ENCODE peak calls at places on chromosome 2, in nine cellular contexts. One of them, this sample, is unnamed.
A peak's percentile ranks its signal among the peaks of the same experiment; 100 is the strongest.

GRCh38 chr2:12479042-12479601 is 237.6 kb upstream of the TRIB2 start:
- DNase-seq in HCT116: no peak
- DNase-seq in left lung: no peak
- DNase-seq in GM06990: no peak
- DNase-seq in brain microvascular endothelial cell: no peak
- DNase-seq in cardiac fibroblast: peak; percentile 61
- DNase-seq in neural progenitor cell: no peak
- DNase-seq in BJ: no peak
- DNase-seq in heart right ventricle: no peak
- DNase-seq in this sample: no peak

GRCh38 chr2:20641123-20641985 is 9.5 kb downstream of the HS1BP3 start:
- DNase-seq in BJ: no peak
- DNase-seq in heart right ventricle: no peak
- DNase-seq in left lung: no peak
- DNase-seq in HCT116: no peak
- DNase-seq in neural progenitor cell: no peak
- DNase-seq in cardiac fibroblast: peak; percentile 90
- DNase-seq in GM06990: no peak
- DNase-seq in brain microvascular endothelial cell: peak; percentile 81
- DNase-seq in this sample: peak; percentile 35

GRCh38 chr2:49843314-49843713 is 689.0 kb upstream of the FSHR start:
- DNase-seq in BJ: no peak
- DNase-seq in heart right ventricle: no peak
- DNase-seq in neural progenitor cell: no peak
- DNase-seq in left lung: no peak
- DNase-seq in brain microvascular endothelial cell: no peak
- DNase-seq in GM06990: no peak
- DNase-seq in cardiac fibroblast: no peak
- DNase-seq in HCT116: no peak
- DNase-seq in this sample: no peak

GRCh38 chr2:240024766-240025165 is 376 bp downstream of the NDUFA10 start:
- DNase-seq in GM06990: no peak
- DNase-seq in BJ: no peak
- DNase-seq in neural progenitor cell: peak; percentile 26
- DNase-seq in left lung: no peak
- DNase-seq in cardiac fibroblast: peak; percentile 3
- DNase-seq in brain microvascular endothelial cell: no peak
- DNase-seq in heart right ventricle: no peak
- DNase-seq in HCT116: no peak
- DNase-seq in this sample: peak; percentile 7

GRCh38 chr2:12131975-12132374 is 385.5 kb downstream of the LPIN1 start:
- DNase-seq in neural progenitor cell: no peak
- DNase-seq in left lung: no peak
- DNase-seq in HCT116: no peak
- DNase-seq in cardiac fibroblast: peak; percentile 70
- DNase-seq in heart right ventricle: no peak
- DNase-seq in GM06990: no peak
- DNase-seq in brain microvascular endothelial cell: peak; percentile 36
- DNase-seq in BJ: peak; percentile 17
- DNase-seq in this sample: peak; percentile 76

GRCh38 chr2:160561551-160562280 is 68.1 kb upstream of the RBMS1 start:
- DNase-seq in GM06990: no peak
- DNase-seq in HCT116: no peak
- DNase-seq in neural progenitor cell: no peak
- DNase-seq in BJ: no peak
- DNase-seq in heart right ventricle: no peak
- DNase-seq in cardiac fibroblast: peak; percentile 74
- DNase-seq in left lung: no peak
- DNase-seq in brain microvascular endothelial cell: no peak
- DNase-seq in this sample: peak; percentile 45

GRCh38 chr2:203683932-203684556 is 22.4 kb upstream of the CD28 start:
- DNase-seq in cardiac fibroblast: peak; percentile 98
- DNase-seq in GM06990: peak; percentile 33
- DNase-seq in heart right ventricle: no peak
- DNase-seq in neural progenitor cell: no peak
- DNase-seq in HCT116: no peak
- DNase-seq in BJ: no peak
- DNase-seq in brain microvascular endothelial cell: peak; percentile 93
- DNase-seq in left lung: no peak
- DNase-seq in this sample: peak; percentile 68

GRCh38 chr2:132881540-132881939 is 211.5 kb upstream of the LYPD1 start:
- DNase-seq in BJ: no peak
- DNase-seq in heart right ventricle: no peak
- DNase-seq in GM06990: no peak
- DNase-seq in brain microvascular endothelial cell: no peak
- DNase-seq in HCT116: no peak
- DNase-seq in neural progenitor cell: no peak
- DNase-seq in cardiac fibroblast: no peak
- DNase-seq in left lung: no peak
- DNase-seq in this sample: no peak

GRCh38 chr2:45114221-45114955 is 105.1 kb upstream of the SIX2 start:
- DNase-seq in GM06990: no peak
- DNase-seq in heart right ventricle: no peak
- DNase-seq in HCT116: no peak
- DNase-seq in left lung: no peak
- DNase-seq in brain microvascular endothelial cell: no peak
- DNase-seq in BJ: no peak
- DNase-seq in cardiac fibroblast: no peak
- DNase-seq in neural progenitor cell: no peak
- DNase-seq in this sample: no peak

GRCh38 chr2:3091696-3092095 is 285.9 kb downstream of the EIPR1 start:
- DNase-seq in left lung: no peak
- DNase-seq in brain microvascular endothelial cell: no peak
- DNase-seq in HCT116: no peak
- DNase-seq in GM06990: no peak
- DNase-seq in heart right ventricle: no peak
- DNase-seq in neural progenitor cell: no peak
- DNase-seq in cardiac fibroblast: no peak
- DNase-seq in BJ: no peak
- DNase-seq in this sample: no peak

GRCh38 chr2:216343221-216343985 is 28.9 kb downstream of the MARCHF4 start:
- DNase-seq in heart right ventricle: no peak
- DNase-seq in cardiac fibroblast: no peak
- DNase-seq in brain microvascular endothelial cell: peak; percentile 32
- DNase-seq in left lung: no peak
- DNase-seq in GM06990: no peak
- DNase-seq in neural progenitor cell: no peak
- DNase-seq in HCT116: no peak
- DNase-seq in BJ: no peak
- DNase-seq in this sample: peak; percentile 32

GRCh38 chr2:216346781-216347180 is 25.5 kb downstream of the MARCHF4 start:
- DNase-seq in neural progenitor cell: no peak
- DNase-seq in cardiac fibroblast: no peak
- DNase-seq in heart right ventricle: no peak
- DNase-seq in GM06990: no peak
- DNase-seq in BJ: no peak
- DNase-seq in brain microvascular endothelial cell: no peak
- DNase-seq in HCT116: no peak
- DNase-seq in left lung: no peak
- DNase-seq in this sample: no peak

GRCh38 chr2:216344958-216345315 is 27.3 kb downstream of the MARCHF4 start:
- DNase-seq in neural progenitor cell: no peak
- DNase-seq in left lung: no peak
- DNase-seq in heart right ventricle: no peak
- DNase-seq in brain microvascular endothelial cell: no peak
- DNase-seq in cardiac fibroblast: no peak
- DNase-seq in GM06990: no peak
- DNase-seq in HCT116: no peak
- DNase-seq in BJ: peak; percentile 28
- DNase-seq in this sample: no peak

GRCh38 chr2:216345846-216346245 is 26.4 kb downstream of the MARCHF4 start:
- DNase-seq in BJ: no peak
- DNase-seq in brain microvascular endothelial cell: peak; percentile 37
- DNase-seq in cardiac fibroblast: peak; percentile 38
- DNase-seq in HCT116: no peak
- DNase-seq in neural progenitor cell: no peak
- DNase-seq in left lung: no peak
- DNase-seq in heart right ventricle: no peak
- DNase-seq in GM06990: no peak
- DNase-seq in this sample: no peak

DNA sequence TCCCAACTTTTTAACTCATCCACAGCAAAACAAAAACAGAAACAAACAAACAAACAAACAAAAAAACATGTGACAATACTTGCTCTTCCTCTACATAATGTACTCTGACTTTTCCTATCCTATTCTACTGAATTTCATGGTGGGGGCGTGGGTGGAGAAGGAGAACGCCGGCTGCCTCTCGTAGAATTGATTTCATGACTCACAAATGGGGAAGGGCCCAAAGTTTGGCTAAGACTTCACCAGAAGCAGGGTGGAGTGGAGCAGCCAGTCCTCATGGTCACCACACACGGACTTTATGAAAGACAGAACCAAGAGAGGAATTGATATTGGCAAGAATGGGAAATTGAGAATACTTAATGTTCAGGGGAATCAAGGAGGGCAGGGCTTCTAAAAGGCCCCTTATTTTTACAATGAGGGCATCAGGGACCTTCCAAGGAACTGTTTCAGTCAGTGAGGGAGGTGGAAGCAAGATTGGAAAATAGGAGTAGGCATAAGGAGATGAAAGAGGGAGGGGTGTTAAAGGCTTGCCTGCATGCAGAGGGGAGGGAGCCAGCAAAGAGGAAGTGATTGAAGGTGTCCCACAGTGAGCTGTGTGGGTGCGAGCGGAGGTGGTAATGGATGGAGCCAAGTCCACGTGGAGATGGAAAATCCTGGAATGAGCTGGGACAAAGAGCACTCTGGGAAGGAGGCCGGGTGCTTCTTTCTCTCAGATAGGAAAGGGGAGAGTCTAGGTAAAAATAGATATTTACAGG is 27.9 kb downstream of the MARCHF4 start:
- DNase-seq in BJ: no peak
- DNase-seq in GM06990: no peak
- DNase-seq in cardiac fibroblast: no peak
- DNase-seq in brain microvascular endothelial cell: no peak
- DNase-seq in neural progenitor cell: no peak
- DNase-seq in heart right ventricle: no peak
- DNase-seq in HCT116: no peak
- DNase-seq in left lung: no peak
- DNase-seq in this sample: no peak
- TF ChIP-seq CTCF in BJ: no peak
- TF ChIP-seq CTCF in GM06990: no peak
- TF ChIP-seq CTCF in cardiac fibroblast: no peak
- TF ChIP-seq CTCF in brain microvascular endothelial cell: no peak
- TF ChIP-seq CTCF in neural progenitor cell: no peak
- TF ChIP-seq CTCF in heart right ventricle: no peak
- TF ChIP-seq CTCF in HCT116: no peak
- TF ChIP-seq CTCF in left lung: no peak
- TF ChIP-seq CTCF in this sample: no peak

DNA sequence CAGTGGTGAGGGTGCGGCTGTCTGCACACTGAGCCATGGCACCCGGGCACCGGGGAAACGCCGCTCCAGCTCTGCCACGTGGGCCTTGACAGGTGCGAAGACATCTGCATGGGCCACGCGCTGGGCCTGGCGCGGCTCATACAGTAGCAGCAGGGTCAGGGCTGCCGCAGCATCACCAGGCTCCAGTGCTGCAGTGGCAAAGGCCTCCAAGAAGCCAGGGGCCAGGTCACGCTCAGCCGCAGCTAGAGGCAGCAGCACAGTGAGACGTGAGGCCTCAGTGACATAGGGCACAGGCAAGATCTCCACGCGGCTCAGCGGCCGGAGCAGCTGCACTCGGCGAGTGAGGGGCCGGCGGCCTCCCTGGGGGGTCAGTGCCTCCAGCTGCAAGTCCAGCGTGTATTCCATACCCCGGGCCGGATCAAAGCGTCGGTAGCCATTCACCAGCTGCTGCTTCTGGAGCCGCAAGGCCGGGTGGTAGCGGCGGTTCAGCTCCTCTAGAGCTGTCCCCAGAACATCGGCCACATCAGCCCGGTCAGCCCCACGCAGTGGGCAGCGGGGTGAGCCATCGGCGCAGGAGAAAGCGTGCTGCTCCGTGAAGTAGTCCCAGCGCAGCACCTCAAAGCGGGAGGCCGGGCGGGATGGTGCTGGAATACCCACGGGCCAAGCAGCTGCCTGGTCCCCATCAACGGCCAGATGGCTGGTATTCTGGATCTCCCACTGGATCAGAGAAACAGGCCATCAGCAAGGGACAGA is 3.5 kb downstream of the CHPF start:
- DNase-seq in brain microvascular endothelial cell: no peak
- DNase-seq in GM06990: no peak
- DNase-seq in heart right ventricle: no peak
- DNase-seq in neural progenitor cell: no peak
- DNase-seq in cardiac fibroblast: no peak
- DNase-seq in left lung: no peak
- DNase-seq in HCT116: no peak
- DNase-seq in BJ: no peak
- DNase-seq in this sample: no peak
- H3K4me3 ChIP-seq in brain microvascular endothelial cell: no peak overlapping the region
- H3K4me3 ChIP-seq in GM06990: no peak overlapping the region
- H3K4me3 ChIP-seq in heart right ventricle: no peak overlapping the region
- H3K4me3 ChIP-seq in neural progenitor cell: no peak overlapping the region
- H3K4me3 ChIP-seq in cardiac fibroblast: no peak overlapping the region
- H3K4me3 ChIP-seq in left lung: no peak overlapping the region
- H3K4me3 ChIP-seq in HCT116: no peak overlapping the region
- H3K4me3 ChIP-seq in BJ: no peak overlapping the region
- H3K4me3 ChIP-seq in this sample: no peak overlapping the region

DNA sequence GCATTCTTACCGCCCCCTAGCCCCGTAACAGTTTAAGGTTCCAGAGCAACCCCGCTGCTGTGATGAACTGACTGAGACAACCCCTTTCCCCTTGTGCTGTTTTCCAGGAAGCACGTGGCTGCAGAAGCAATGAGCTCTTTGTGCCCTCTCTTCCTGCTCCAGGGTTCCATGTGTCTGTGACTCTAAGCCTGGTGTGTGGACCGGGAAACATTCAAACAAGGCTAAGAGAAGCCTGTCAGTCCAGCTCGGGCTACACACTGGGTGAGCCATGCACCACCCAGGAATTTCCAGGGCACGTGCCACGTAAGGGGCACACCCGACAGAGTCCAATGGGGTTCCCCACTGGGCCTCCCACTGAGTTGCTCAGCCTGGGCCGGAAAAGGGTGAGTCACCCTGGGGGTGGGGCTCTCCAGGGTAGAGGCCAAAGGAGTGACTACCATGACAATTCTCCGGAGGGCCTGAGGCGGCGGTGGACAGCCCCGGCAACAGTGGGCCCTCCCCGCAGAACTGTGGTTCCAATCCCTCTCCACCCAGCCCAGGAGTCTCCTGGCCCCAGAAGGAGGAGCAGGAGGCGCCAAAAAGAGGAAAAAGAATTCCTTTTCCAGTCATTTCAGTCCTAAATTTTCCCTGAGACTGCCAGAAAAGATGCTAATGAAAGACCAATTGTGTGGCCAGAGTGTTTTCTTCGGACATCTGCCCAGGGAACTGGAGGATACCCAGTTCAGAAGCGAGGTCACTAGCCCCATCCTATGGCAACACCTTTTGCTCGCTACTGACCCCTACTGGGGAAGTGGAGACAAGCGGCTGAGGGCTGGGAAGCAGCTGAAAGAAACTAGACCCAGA is 157.8 kb upstream of the SLC1A4 start:
- DNase-seq in neural progenitor cell: peak; percentile 75
- DNase-seq in cardiac fibroblast: peak; percentile 98
- DNase-seq in left lung: peak; percentile 92
- DNase-seq in HCT116: peak; percentile 98
- DNase-seq in heart right ventricle: peak; percentile 82
- DNase-seq in brain microvascular endothelial cell: peak; percentile 95
- DNase-seq in GM06990: peak; percentile 85
- DNase-seq in BJ: no peak
- DNase-seq in this sample: peak; percentile 67
- TF ChIP-seq CTCF in neural progenitor cell: peak; percentile 89
- TF ChIP-seq CTCF in cardiac fibroblast: peak; percentile 93
- TF ChIP-seq CTCF in left lung: peak; percentile 75
- TF ChIP-seq CTCF in HCT116: peak; percentile 99
- TF ChIP-seq CTCF in heart right ventricle: peak; percentile 90
- TF ChIP-seq CTCF in brain microvascular endothelial cell: peak; percentile 96
- TF ChIP-seq CTCF in GM06990: peak; percentile 98
- TF ChIP-seq CTCF in BJ: peak; percentile 81
- TF ChIP-seq CTCF in this sample: peak; percentile 77

GRCh38 chr2:156437876-156438410 is 1.8 kb downstream of the GPD2 start:
- DNase-seq in brain microvascular endothelial cell: no peak
- DNase-seq in BJ: no peak
- DNase-seq in heart right ventricle: no peak
- DNase-seq in left lung: no peak
- DNase-seq in cardiac fibroblast: peak; percentile 35
- DNase-seq in HCT116: no peak
- DNase-seq in GM06990: no peak
- DNase-seq in neural progenitor cell: no peak
- DNase-seq in this sample: no peak
- H3K4me3 ChIP-seq in brain microvascular endothelial cell: no peak overlapping the region
- H3K4me3 ChIP-seq in BJ: no peak overlapping the region
- H3K4me3 ChIP-seq in heart right ventricle: no peak overlapping the region
- H3K4me3 ChIP-seq in left lung: peak overlapping the region; percentile 63
- H3K4me3 ChIP-seq in cardiac fibroblast: no peak overlapping the region
- H3K4me3 ChIP-seq in HCT116: no peak overlapping the region
- H3K4me3 ChIP-seq in GM06990: peak overlapping the region; percentile 72
- H3K4me3 ChIP-seq in neural progenitor cell: peak overlapping the region; percentile 50
- H3K4me3 ChIP-seq in this sample: no peak overlapping the region